ENCODE peak calls at places on chromosome 20, in eight cellular contexts. Y, Z, S, E, O, B, F and T are unnamed samples.

GRCh38 chr20:48797275-48797825 is 30.4 kb downstream of the PREX1 start:
- DNase-seq in Y (no peak), Z (peak), S (no peak), E (no peak), O (no peak), B (no peak), F (peak), T (no peak)

GRCh38 chr20:61295726-61296628 is 43.9 kb downstream of the CDH4 start:
- DNase-seq in Y (no peak), Z (no peak), S (no peak), E (no peak), O (no peak), B (no peak), F (no peak), T (no peak)

GRCh38 chr20:1663917-1664316 is 6.3 kb upstream of the SIRPG start:
- DNase-seq in Y (no peak), Z (no peak), S (no peak), E (no peak), O (no peak), B (no peak), F (no peak), T (no peak)

GRCh38 chr20:58690851-58691250 is 1.7 kb upstream of the NPEPL1 start:
- DNase-seq in Y (no peak), Z (no peak), S (no peak), E (no peak), O (no peak), B (no peak), F (no peak), T (no peak)

GRCh38 chr20:10632681-10633509 is 40.9 kb downstream of the JAG1 start:
- DNase-seq in Y (no peak), Z (no peak), S (no peak), E (no peak), O (no peak), B (no peak), F (no peak), T (no peak)

GRCh38 chr20:31576751-31577150 is 28.3 kb upstream of the ID1 start:
- DNase-seq in Y (no peak), Z (no peak), S (no peak), E (no peak), O (no peak), B (no peak), F (no peak), T (no peak)

GRCh38 chr20:33443006-33443511 is 504 bp downstream of the SNTA1 start:
- DNase-seq in Y (no peak), Z (no peak), S (no peak), E (no peak), O (no peak), B (no peak), F (peak), T (no peak)

GRCh38 chr20:43558412-43559146 is at the start of gene SGK2:
- DNase-seq in Y (no peak), Z (no peak), S (peak), E (no peak), O (peak), B (no peak), F (no peak), T (no peak)

GRCh38 chr20:47678130-47678453 is 107.2 kb downstream of the SULF2 start:
- DNase-seq in Y (no peak), Z (no peak), S (no peak), E (no peak), O (no peak), B (no peak), F (no peak), T (no peak)

GRCh38 chr20:45765980-45766379 is 25.7 kb downstream of the WFDC3 start:
- DNase-seq in Y (no peak), Z (no peak), S (no peak), E (no peak), O (no peak), B (no peak), F (no peak), T (no peak)

GRCh38 chr20:1185316-1185741 is 548 bp upstream of the TMEM74B start:
- DNase-seq in Y (no peak), Z (no peak), S (peak), E (no peak), O (peak), B (peak), F (no peak), T (no peak)

GRCh38 chr20:44594730-44595129 is 12.4 kb downstream of the PKIG start:
- DNase-seq in Y (no peak), Z (no peak), S (no peak), E (no peak), O (no peak), B (peak), F (no peak), T (no peak)

GRCh38 chr20:24911461-24911860 is 37.6 kb upstream of the CST7 start:
- DNase-seq in Y (no peak), Z (no peak), S (no peak), E (no peak), O (no peak), B (no peak), F (peak), T (no peak)

GRCh38 chr20:11377761-11378160 is 539.9 kb upstream of the BTBD3 start:
- DNase-seq in Y (no peak), Z (no peak), S (no peak), E (no peak), O (no peak), B (no peak), F (no peak), T (no peak)

GRCh38 chr20:24164360-24164759 is 175.8 kb upstream of the GGTLC1 start:
- DNase-seq in Y (no peak), Z (no peak), S (no peak), E (peak), O (no peak), B (peak), F (no peak), T (no peak)

GRCh38 chr20:53579266-53579580 is 14.4 kb downstream of the ZNF217 start:
- DNase-seq in Y (no peak), Z (no peak), S (no peak), E (no peak), O (no peak), B (no peak), F (no peak), T (no peak)

GRCh38 chr20:13349240-13349604 is 128.1 kb downstream of the ISM1 start:
- DNase-seq in Y (no peak), Z (no peak), S (no peak), E (no peak), O (no peak), B (no peak), F (no peak), T (no peak)

GRCh38 chr20:32984631-32985354 is 19.4 kb downstream of the SUN5 start:
- DNase-seq in Y (no peak), Z (no peak), S (no peak), E (no peak), O (no peak), B (no peak), F (no peak), T (no peak)

GRCh38 chr20:50292324-50293243 is 102.0 kb downstream of the CEBPB start:
- DNase-seq in Y (no peak), Z (peak), S (peak), E (peak), O (peak), B (peak), F (no peak), T (no peak)

GRCh38 chr20:59748555-59749292 is 144.4 kb downstream of the PHACTR3 start:
- DNase-seq in Y (no peak), Z (peak), S (no peak), E (no peak), O (no peak), B (no peak), F (no peak), T (no peak)

GRCh38 chr20:57837208-57838035 is 127.6 kb upstream of the PMEPA1 start:
- DNase-seq in Y (no peak), Z (no peak), S (no peak), E (no peak), O (no peak), B (no peak), F (no peak), T (no peak)

GRCh38 chr20:62454936-62455673 is 20.7 kb downstream of the GATA5 start:
- DNase-seq in Y (no peak), Z (no peak), S (no peak), E (no peak), O (no peak), B (no peak), F (no peak), T (no peak)

GRCh38 chr20:31555203-31555602 is 41.0 kb downstream of the HM13 start:
- DNase-seq in Y (no peak), Z (no peak), S (no peak), E (no peak), O (no peak), B (no peak), F (no peak), T (no peak)